ENCODE peak calls at places on chromosomes 7 and 10, in seven cellular contexts. N, E, V, G, J, X and C are unnamed samples.

GRCh38 chr10:99002392-99002791 is 233.3 kb downstream of the HPSE2 start:
- DNase-seq in N (no peak), E (no peak), V (no peak), G (no peak), J (no peak), X (no peak), C (no peak)

GRCh38 chr10:14975672-14976273 is 16.6 kb downstream of the MEIG1 start:
- DNase-seq in N (no peak), E (no peak), V (no peak), G (no peak), J (no peak), X (no peak), C (no peak)

GRCh38 chr10:24926549-24926948 is 25.9 kb downstream of the PRTFDC1 start:
- DNase-seq in N (no peak), E (no peak), V (no peak), G (no peak), J (no peak), X (no peak), C (no peak)

GRCh38 chr7:90345548-90346319 is 782 bp upstream of the GTPBP10 start:
- DNase-seq in N (no peak), E (no peak), V (peak; percentile 47), G (no peak), J (peak; percentile 11), X (no peak), C (peak; percentile 32)

GRCh38 chr10:131730771-131731497 is 169.9 kb upstream of the PPP2R2D start:
- DNase-seq in N (no peak), E (no peak), V (no peak), G (peak; percentile 28), J (no peak), X (no peak), C (no peak)

GRCh38 chr7:92667816-92668540 is 77.8 kb upstream of the FAM133B start:
- DNase-seq in N (no peak), E (no peak), V (no peak), G (no peak), J (no peak), X (no peak), C (no peak)

GRCh38 chr10:124225029-124225467 is 131.7 kb upstream of the CHST15 start:
- DNase-seq in N (no peak), E (no peak), V (no peak), G (peak; percentile 39), J (no peak), X (no peak), C (no peak)

GRCh38 chr7:116859323-116859722 is 3.1 kb upstream of the CAPZA2 start:
- DNase-seq in N (peak; percentile 65), E (no peak), V (no peak), G (no peak), J (no peak), X (peak; percentile 19), C (peak; percentile 30)

GRCh38 chr10:30432631-30433285 is 1.2 kb upstream of the MAP3K8 start:
- DNase-seq in N (no peak), E (no peak), V (no peak), G (peak; percentile 70), J (no peak), X (peak; percentile 25), C (peak; percentile 84)

GRCh38 chr7:101586078-101586941 is 42.8 kb downstream of the MYL10 start:
- DNase-seq in N (peak; percentile 47), E (no peak), V (no peak), G (peak; percentile 28), J (no peak), X (no peak), C (no peak)

GRCh38 chr10:69901022-69901421 is 99.3 kb downstream of the COL13A1 start:
- DNase-seq in N (no peak), E (no peak), V (no peak), G (no peak), J (no peak), X (no peak), C (no peak)

GRCh38 chr10:96502561-96503267 is 11.0 kb downstream of the TLL2 start:
- DNase-seq in N (no peak), E (peak; percentile 91), V (peak; percentile 82), G (no peak), J (no peak), X (peak; percentile 85), C (peak; percentile 96)

GRCh38 chr7:100837099-100837836 is 9.9 kb upstream of the EPHB4 start:
- DNase-seq in N (peak; percentile 82), E (peak; percentile 75), V (peak; percentile 92), G (peak; percentile 96), J (peak; percentile 91), X (no peak), C (peak; percentile 78)

GRCh38 chr7:92717982-92718716 is 118.2 kb downstream of the CDK6 start:
- DNase-seq in N (no peak), E (peak; percentile 28), V (peak; percentile 90), G (peak; percentile 88), J (peak; percentile 26), X (peak; percentile 64), C (peak; percentile 42)

GRCh38 chr7:1142051-1142635 is 17.9 kb downstream of the ZFAND2A start:
- DNase-seq in N (no peak), E (no peak), V (no peak), G (no peak), J (no peak), X (no peak), C (no peak)

GRCh38 chr10:7432884-7433726 is 22.3 kb upstream of the SFMBT2 start:
- DNase-seq in N (no peak), E (peak; percentile 0), V (no peak), G (no peak), J (no peak), X (no peak), C (no peak)

GRCh38 chr10:32938554-32939061 is 19.4 kb downstream of the ITGB1 start:
- DNase-seq in N (no peak), E (no peak), V (no peak), G (peak; percentile 82), J (no peak), X (no peak), C (no peak)

GRCh38 chr10:58137813-58138212 is 129.9 kb downstream of the IPMK start:
- DNase-seq in N (no peak), E (peak; percentile 79), V (no peak), G (no peak), J (no peak), X (no peak), C (no peak)

GRCh38 chr10:46555366-46555712 is 1.1 kb downstream of the GPRIN2 start:
- DNase-seq in N (no peak), E (no peak), V (no peak), G (no peak), J (peak; percentile 67), X (no peak), C (no peak)

GRCh38 chr7:133635541-133635940 is 382.7 kb downstream of the EXOC4 start:
- DNase-seq in N (no peak), E (no peak), V (no peak), G (no peak), J (no peak), X (no peak), C (no peak)

GRCh38 chr7:138449580-138449979 is 10.5 kb upstream of the TRIM24 start:
- DNase-seq in N (no peak), E (no peak), V (peak; percentile 32), G (no peak), J (no peak), X (no peak), C (no peak)

GRCh38 chr10:12107781-12108180 is 21.7 kb upstream of the SEC61A2 start:
- DNase-seq in N (no peak), E (no peak), V (no peak), G (no peak), J (no peak), X (no peak), C (no peak)

GRCh38 chr10:78255796-78256638 is 222.4 kb downstream of the RPS24 start:
- DNase-seq in N (peak; percentile 99), E (no peak), V (peak; percentile 98), G (peak; percentile 94), J (peak; percentile 76), X (peak; percentile 100), C (peak; percentile 96)

GRCh38 chr10:88196298-88196697 is 332.9 kb downstream of the PTEN start:
- DNase-seq in N (no peak), E (no peak), V (no peak), G (no peak), J (no peak), X (no peak), C (no peak)

GRCh38 chr7:67105382-67105781 is 108.7 kb downstream of the TYW1 start:
- DNase-seq in N (no peak), E (no peak), V (no peak), G (no peak), J (no peak), X (no peak), C (no peak)

GRCh38 chr7:80760292-80760691 is 121.8 kb downstream of the CD36 start:
- DNase-seq in N (no peak), E (no peak), V (no peak), G (no peak), J (no peak), X (no peak), C (no peak)

GRCh38 chr10:69641261-69641980 is 11.4 kb downstream of the FAM241B start:
- DNase-seq in N (no peak), E (no peak), V (no peak), G (no peak), J (peak; percentile 41), X (peak; percentile 9), C (no peak)

GRCh38 chr10:28853195-28853594 is 175.9 kb downstream of the BAMBI start:
- DNase-seq in N (no peak), E (no peak), V (no peak), G (peak; percentile 63), J (peak; percentile 5), X (peak; percentile 66), C (peak; percentile 81)

GRCh38 chr7:42254217-42254616 is 17.2 kb upstream of the GLI3 start:
- DNase-seq in N (no peak), E (no peak), V (no peak), G (no peak), J (no peak), X (no peak), C (no peak)

GRCh38 chr10:5741276-5741675 is 56.6 kb downstream of the TASOR2 start:
- DNase-seq in N (no peak), E (no peak), V (no peak), G (no peak), J (no peak), X (no peak), C (no peak)

GRCh38 chr7:90693939-90694338 is 97.8 kb downstream of the CDK14 start:
- DNase-seq in N (no peak), E (no peak), V (no peak), G (no peak), J (no peak), X (no peak), C (no peak)

GRCh38 chr10:60140681-60141632 is 234.6 kb upstream of the CCDC6 start:
- DNase-seq in N (no peak), E (peak; percentile 73), V (peak; percentile 54), G (peak; percentile 57), J (peak; percentile 67), X (no peak), C (no peak)

GRCh38 chr10:10320981-10321380 is 696.7 kb upstream of the CELF2 start:
- DNase-seq in N (no peak), E (no peak), V (no peak), G (no peak), J (no peak), X (no peak), C (no peak)

GRCh38 chr7:17640730-17641377 is 299.4 kb downstream of the SNX13 start:
- DNase-seq in N (no peak), E (peak; percentile 10), V (peak; percentile 61), G (no peak), J (no peak), X (peak; percentile 31), C (no peak)

GRCh38 chr7:25947669-25948516 is 204.1 kb upstream of the NFE2L3 start:
- DNase-seq in N (no peak), E (no peak), V (peak; percentile 55), G (no peak), J (no peak), X (peak; percentile 30), C (no peak)